ENCODE peak calls at places on chromosomes 11 and 22, in four cellular contexts. Q is K562, E is GM12878, Z is HepG2. J is an unnamed sample.

GRCh38 chr11:74138021-74138420 is 32.8 kb downstream of the C2CD3 start:
- DNase-seq in E (no peak), Z (no peak), Q (no peak), J (no peak)

GRCh38 chr11:115677190-115677589 is 173.0 kb upstream of the CADM1 start:
- DNase-seq in Z (no peak), E (no peak), Q (no peak), J (no peak)

GRCh38 chr11:20011294-20011951 is 148.9 kb downstream of the DBX1 start:
- DNase-seq in Z (peak), Q (no peak), E (no peak), J (no peak)

GRCh38 chr11:90764691-90765090 is 541.8 kb upstream of the CHORDC1 start:
- DNase-seq in Q (no peak), Z (no peak), E (no peak), J (no peak)

GRCh38 chr11:78645226-78646202 is 70.8 kb upstream of the NARS2 start:
- DNase-seq in E (peak), Z (peak), Q (peak), J (peak)

GRCh38 chr22:32901925-32902324 is 100.4 kb downstream of the TIMP3 start:
- DNase-seq in E (no peak), Z (no peak), Q (no peak), J (no peak)

GRCh38 chr11:79249341-79249993 is 191.4 kb downstream of the TENM4 start:
- DNase-seq in Q (no peak), E (no peak), Z (no peak), J (no peak)

GRCh38 chr11:113667801-113668200 is 38.3 kb downstream of the TMPRSS5 start:
- DNase-seq in Z (no peak), Q (peak), E (no peak), J (no peak)

GRCh38 chr11:110832080-110832479 is 119.8 kb upstream of the ARHGAP20 start:
- DNase-seq in Z (no peak), Q (no peak), E (no peak), J (no peak)

GRCh38 chr11:128574576-128575011 is 12.8 kb downstream of the ETS1 start:
- DNase-seq in E (no peak), Q (no peak), Z (no peak), J (no peak)

GRCh38 chr11:105368711-105369110 is 229.1 kb upstream of the CARD18 start:
- DNase-seq in Q (no peak), Z (no peak), E (no peak), J (no peak)

GRCh38 chr22:29093501-29093921 is 20.7 kb downstream of the KREMEN1 start:
- DNase-seq in Q (no peak), E (no peak), Z (no peak), J (no peak)

GRCh38 chr11:69949327-69949726 is 128.8 kb upstream of the ANO1 start:
- DNase-seq in E (no peak), Z (peak), Q (peak), J (peak)

GRCh38 chr11:111344032-111344431 is 35.0 kb downstream of the POU2AF1 start:
- DNase-seq in Q (no peak), Z (no peak), E (no peak), J (peak)

GRCh38 chr22:38824587-38824986 is 19.2 kb downstream of the NPTXR start:
- DNase-seq in Q (peak), Z (peak), E (no peak), J (peak)

GRCh38 chr22:31286360-31287255 is 5.7 kb downstream of the PIK3IP1 start:
- DNase-seq in E (no peak), Q (no peak), Z (no peak), J (no peak)

GRCh38 chr11:75140269-75141138 is 10.4 kb upstream of the SLCO2B1 start:
- DNase-seq in Z (peak), Q (peak), E (peak), J (peak)

GRCh38 chr22:27110985-27111451 is 453.6 kb downstream of the MIAT start:
- DNase-seq in Q (no peak), E (no peak), Z (peak), J (peak)

GRCh38 chr11:72625746-72626636 is 48.2 kb downstream of the PDE2A start:
- DNase-seq in E (no peak), Z (peak), Q (peak), J (no peak)

GRCh38 chr11:67581469-67581868 is 2.1 kb upstream of the GSTP1 start:
- DNase-seq in Q (no peak), Z (peak), E (no peak), J (no peak)

GRCh38 chr11:1336836-1337646 is 27.6 kb upstream of the TOLLIP start:
- DNase-seq in Q (no peak), Z (no peak), E (no peak), J (no peak)

GRCh38 chr11:15972838-15973237 is 383.5 kb downstream of the SOX6 start:
- DNase-seq in E (no peak), Q (no peak), Z (no peak), J (no peak)

GRCh38 chr22:42934338-42934737 is 77.3 kb upstream of the ARFGAP3 start:
- DNase-seq in Z (no peak), E (no peak), Q (no peak), J (no peak)

GRCh38 chr22:50671641-50672040 is 982 bp upstream of the SHANK3 start:
- DNase-seq in Q (no peak), E (no peak), Z (no peak), J (no peak)

GRCh38 chr11:115279831-115280761 is 224.1 kb downstream of the CADM1 start:
- DNase-seq in E (no peak), Q (no peak), Z (peak), J (no peak)

GRCh38 chr11:111417011-111417765 is 38.1 kb upstream of the POU2AF1 start:
- DNase-seq in E (peak), Z (peak), Q (no peak), J (no peak)

GRCh38 chr11:19327280-19327679 is 86.5 kb upstream of the E2F8 start:
- DNase-seq in E (no peak), Q (no peak), Z (no peak), J (no peak)

GRCh38 chr22:23922921-23923320 is 28.7 kb downstream of the MIF start:
- DNase-seq in Q (no peak), E (no peak), Z (peak), J (no peak)

GRCh38 chr11:58292017-58292416 is 24.0 kb upstream of the OR10W1 start:
- DNase-seq in E (no peak), Z (no peak), Q (no peak), J (no peak)

GRCh38 chr11:82978422-82979099 is 77.0 kb downstream of the DDIAS start:
- DNase-seq in E (peak), Z (peak), Q (no peak), J (peak)

GRCh38 chr11:116720895-116721294 is 51.9 kb downstream of the BUD13 start:
- DNase-seq in Z (no peak), E (no peak), Q (no peak), J (no peak)

GRCh38 chr11:114553642-114554041 is 6.0 kb downstream of the NXPE1 start:
- DNase-seq in E (no peak), Q (no peak), Z (no peak), J (no peak)

GRCh38 chr22:39384750-39385480 is 14.7 kb upstream of the TAB1 start:
- DNase-seq in Z (peak), Q (peak), E (no peak), J (peak)

GRCh38 chr11:66723693-66724092 is 5.3 kb downstream of the SPTBN2 start:
- DNase-seq in Q (no peak), E (no peak), Z (no peak), J (no peak)

GRCh38 chr11:71476031-71476430 is 23.0 kb downstream of the NADSYN1 start:
- DNase-seq in E (no peak), Z (no peak), Q (no peak), J (no peak)

GRCh38 chr11:71478216-71478840 is 25.3 kb downstream of the NADSYN1 start:
- DNase-seq in Q (no peak), E (no peak), Z (no peak), J (no peak)

GRCh38 chr11:71474771-71475483 is 21.9 kb downstream of the NADSYN1 start:
- DNase-seq in E (no peak), Q (no peak), Z (no peak), J (no peak)

GRCh38 chr11:71477637-71478011 is 24.6 kb downstream of the NADSYN1 start:
- DNase-seq in Q (no peak), Z (no peak), E (no peak), J (no peak)

GRCh38 chr11:71476926-71477636 is 24.1 kb downstream of the NADSYN1 start:
- DNase-seq in E (no peak), Z (no peak), Q (no peak), J (no peak)
- TF ChIP-seq BHLHE40 in E (no peak), Z (no peak), Q (no peak), J (no peak)

GRCh38 chr11:135002236-135002635 is 590.2 kb upstream of the B3GAT1 start:
- DNase-seq in Z (no peak), Q (no peak), E (no peak), J (no peak)
- TF ChIP-seq MYC in Z (no peak), Q (no peak), E (no peak), J (no peak)

DNA sequence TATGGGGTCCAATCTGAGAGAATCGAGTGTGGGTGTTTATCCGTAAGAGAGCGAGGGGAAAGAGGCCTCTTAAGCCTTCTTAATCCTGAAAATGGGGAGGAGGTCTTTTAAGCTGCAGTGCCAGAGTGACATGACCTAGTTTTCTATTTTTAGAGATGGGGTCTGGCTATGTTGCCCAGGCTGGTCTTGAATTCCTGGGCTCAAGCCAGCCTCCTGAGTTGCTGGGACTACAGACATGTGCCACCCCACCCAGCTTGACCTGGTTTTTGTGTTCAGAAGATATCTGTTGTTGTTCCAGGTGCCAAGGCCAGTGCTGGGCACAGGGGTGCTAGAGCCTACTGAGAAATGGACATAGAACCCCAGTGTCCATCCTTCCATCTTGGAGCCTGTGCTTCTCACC is 1.4 kb downstream of the BAD start:
- DNase-seq in Z (no peak), E (no peak), Q (no peak), J (no peak)
- H3K4me3 ChIP-seq in Z (no peak), E (peak), Q (no peak), J (no peak)

DNA sequence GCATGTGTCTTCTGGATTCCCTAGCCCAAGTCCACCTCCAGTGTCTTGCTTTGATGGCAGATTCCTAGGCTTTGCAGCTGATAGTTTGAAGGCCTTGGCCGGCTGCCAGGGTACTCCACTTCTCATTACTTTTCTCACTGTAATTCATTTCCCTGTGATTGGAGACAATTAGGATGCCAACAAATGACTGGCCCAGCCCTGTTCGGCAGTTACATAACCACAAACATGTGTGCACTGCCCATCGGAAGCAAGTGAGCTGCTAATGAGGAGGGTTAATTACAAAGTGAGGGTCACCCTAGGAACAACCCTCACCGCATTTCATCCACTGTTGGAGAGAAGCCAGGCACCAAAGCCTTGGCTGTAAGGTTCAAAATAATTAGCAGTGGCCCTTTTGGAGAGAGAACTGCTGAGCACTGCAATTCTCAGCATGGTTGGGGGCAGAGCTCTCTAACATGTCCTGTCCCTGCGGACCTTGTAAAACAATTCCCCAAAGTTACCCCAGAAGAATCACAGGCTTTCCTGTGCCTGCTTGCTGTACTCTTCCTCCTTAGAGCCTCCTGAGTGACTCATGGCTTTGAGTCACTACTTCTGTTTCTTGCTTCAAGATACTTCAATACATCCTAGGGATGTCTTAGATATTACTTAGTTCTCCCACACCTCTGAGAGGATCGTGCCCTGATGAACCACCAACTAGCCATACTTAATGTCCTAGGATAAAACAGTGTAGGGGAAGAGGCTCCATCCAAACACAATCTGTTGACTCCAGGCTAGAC is 109.7 kb upstream of the GALNT18 start:
- DNase-seq in Q (no peak), Z (no peak), E (no peak), J (peak)
- TF ChIP-seq BHLHE40 in Q (no peak), Z (no peak), E (no peak), J (no peak)

GRCh38 chr22:36726007-36726380 is 22.4 kb upstream of the CACNG2 start:
- DNase-seq in E (no peak), Q (no peak), Z (no peak), J (no peak)

GRCh38 chr22:36727927-36728488 is 24.5 kb upstream of the CACNG2 start:
- DNase-seq in E (no peak), Q (no peak), Z (no peak), J (no peak)

GRCh38 chr22:36728505-36728904 is 25.0 kb upstream of the CACNG2 start:
- DNase-seq in Z (no peak), Q (no peak), E (no peak), J (no peak)

GRCh38 chr22:36725366-36726006 is 21.9 kb upstream of the CACNG2 start:
- DNase-seq in Q (no peak), E (no peak), Z (no peak), J (no peak)

GRCh38 chr22:36727110-36727509 is 23.6 kb upstream of the CACNG2 start:
- DNase-seq in Z (no peak), Q (no peak), E (no peak), J (no peak)
- TF ChIP-seq MYC in Z (no peak), Q (no peak), E (no peak), J (no peak)

GRCh38 chr11:95736268-95737208 is 53.0 kb downstream of the FAM76B start:
- DNase-seq in Z (no peak), E (no peak), Q (peak), J (no peak)
- H3K4me3 ChIP-seq in Z (no peak), E (no peak), Q (no peak), J (no peak)

GRCh38 chr22:19579113-19579811 is 55.1 kb upstream of the CLDN5 start:
- DNase-seq in E (no peak), Z (no peak), Q (no peak), J (no peak)
- TF ChIP-seq BHLHE40 in E (no peak), Z (no peak), Q (no peak), J (no peak)

GRCh38 chr22:47572443-47572842 is 810.0 kb downstream of the TBC1D22A start:
- DNase-seq in E (no peak), Z (no peak), Q (no peak), J (no peak)

GRCh38 chr22:47571616-47572015 is 809.2 kb downstream of the TBC1D22A start:
- DNase-seq in Q (no peak), Z (no peak), E (no peak), J (no peak)

GRCh38 chr22:47570851-47571250 is 808.4 kb downstream of the TBC1D22A start:
- DNase-seq in Q (no peak), E (no peak), Z (no peak), J (no peak)

GRCh38 chr22:47574551-47574950 is 812.1 kb downstream of the TBC1D22A start:
- DNase-seq in Q (no peak), Z (no peak), E (no peak), J (no peak)

DNA sequence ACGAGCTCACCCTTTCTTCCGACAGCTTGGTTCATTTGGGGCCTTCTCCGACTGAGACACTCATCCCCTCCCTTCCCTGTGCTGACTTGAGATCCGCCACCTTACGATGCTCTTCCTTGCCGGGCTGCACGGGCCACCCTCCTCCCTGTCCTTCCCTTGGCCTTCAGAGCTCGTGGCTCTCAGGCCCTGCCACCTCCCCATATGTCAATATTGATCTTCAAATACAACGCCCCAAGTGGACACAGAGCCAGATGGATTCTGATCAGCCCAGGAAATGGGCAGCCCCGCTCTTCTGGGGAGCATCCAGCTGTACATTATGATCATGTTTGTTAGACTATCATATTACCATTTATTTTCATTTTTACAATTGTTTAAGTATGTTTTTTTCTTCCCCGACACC is 812.8 kb downstream of the TBC1D22A start:
- DNase-seq in Z (no peak), E (no peak), Q (no peak), J (no peak)
- TF ChIP-seq MYC in Z (no peak), E (no peak), Q (no peak), J (no peak)

J was measured in A549.